ENCODE peak calls at places on chromosomes 4 and X, in four cellular contexts. T is WTC11, Q is K562, J is HepG2. D is an unnamed sample.

GRCh38 chr4:3250956-3251690 is 2.2 kb downstream of the MSANTD1 start:
- DNase-seq in J (no peak), T (no peak), Q (no peak), D (no peak)

GRCh38 chrX:30642642-30643041 is 10.6 kb upstream of the GK start:
- DNase-seq in Q (no peak), J (peak), T (no peak), D (no peak)

GRCh38 chrX:107398115-107398514 is 51.3 kb upstream of the FRMPD3 start:
- DNase-seq in T (no peak), J (no peak), Q (no peak), D (no peak)

GRCh38 chrX:25015486-25016360 is at the start of gene ARX:
- DNase-seq in Q (peak), J (peak), T (peak), D (peak)

GRCh38 chr4:76923619-76924357 is 25.8 kb upstream of the SEPTIN11 start:
- DNase-seq in T (no peak), J (no peak), Q (no peak), D (no peak)

GRCh38 chr4:119237201-119237600 is 24.7 kb downstream of the USP53 start:
- DNase-seq in T (no peak), J (no peak), Q (no peak), D (no peak)

GRCh38 chr4:147599764-147600163 is 17.4 kb upstream of the TMEM184C start:
- DNase-seq in Q (no peak), T (no peak), J (no peak), D (no peak)

GRCh38 chrX:37976153-37976552 is 30.2 kb upstream of the SYTL5 start:
- DNase-seq in J (no peak), Q (no peak), T (no peak), D (no peak)

GRCh38 chrX:23332101-23332887 is 2.4 kb upstream of the PTCHD1 start:
- DNase-seq in J (no peak), T (peak), Q (no peak), D (peak)

GRCh38 chrX:150161092-150161672 is 201.9 kb upstream of the MAMLD1 start:
- DNase-seq in J (no peak), T (no peak), Q (no peak), D (no peak)

GRCh38 chrX:53323196-53323595 is 41.8 kb upstream of the IQSEC2 start:
- DNase-seq in Q (no peak), J (no peak), T (no peak), D (no peak)

GRCh38 chrX:40931921-40932320 is 153.3 kb upstream of the USP9X start:
- DNase-seq in Q (no peak), T (no peak), J (no peak), D (no peak)

DNA sequence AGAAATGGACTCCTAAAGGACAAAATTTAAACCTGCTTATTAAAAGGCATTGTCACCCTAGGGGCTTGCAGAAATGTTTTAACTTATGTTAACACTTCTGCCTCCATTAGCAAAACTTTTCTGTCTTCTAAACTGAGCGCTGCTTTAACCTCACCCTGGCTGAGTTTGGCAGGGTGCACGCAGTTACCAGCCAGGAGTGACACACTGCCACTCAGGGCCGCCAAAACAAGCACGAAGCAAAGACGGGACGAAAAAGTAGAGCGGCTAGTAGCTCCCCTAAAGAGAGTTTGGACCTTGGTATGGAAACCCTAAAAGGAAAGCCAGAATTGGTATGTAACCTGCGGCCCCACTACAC is 23.8 kb upstream of the UVSSA start:
- DNase-seq in T (no peak), Q (no peak), J (no peak), D (no peak)
- TF ChIP-seq FOXJ3 in T (no peak), Q (no peak), J (no peak), D (no peak)

GRCh38 chr4:82428526-82428968 is 1.7 kb downstream of the HNRNPDL start:
- DNase-seq in J (no peak), Q (no peak), T (no peak), D (no peak)

GRCh38 chr4:82428969-82429727 is 1.1 kb downstream of the HNRNPDL start:
- DNase-seq in T (peak), Q (peak), J (peak), D (peak)

GRCh38 chr4:82431026-82431745 is 796 bp downstream of the ENOPH1 start:
- DNase-seq in J (no peak), Q (peak), T (peak), D (peak)

GRCh38 chr4:82430193-82431025 is at the start of the genes ENOPH1 and HNRNPDL:
- DNase-seq in T (peak), Q (peak), J (peak), D (peak)

DNA sequence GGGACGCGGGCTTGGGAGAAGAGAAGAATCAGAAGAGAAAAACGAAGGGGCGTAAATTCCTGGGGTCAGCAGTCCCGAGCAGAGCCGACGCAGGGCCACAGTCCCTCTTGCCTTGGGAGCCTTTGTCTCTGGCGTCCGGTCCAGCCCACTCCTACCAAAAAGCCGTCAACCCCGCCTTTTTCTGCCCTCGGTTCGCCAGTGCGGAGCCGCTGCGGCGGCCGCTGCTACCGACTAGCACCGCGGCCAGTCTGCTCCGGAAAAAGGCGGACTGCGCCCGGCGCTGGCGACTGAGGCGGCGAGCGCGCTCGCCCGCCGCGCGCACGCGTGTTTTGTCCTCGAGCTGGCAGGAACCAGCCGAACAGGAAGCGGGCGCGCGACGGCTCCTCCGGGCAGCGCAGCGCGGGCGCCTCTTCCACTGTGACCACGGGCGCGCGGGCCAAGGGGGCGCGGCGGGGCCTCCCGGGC is 502 bp downstream of the HNRNPDL start:
- DNase-seq in T (peak), Q (no peak), J (no peak), D (no peak)
- TF ChIP-seq FOXJ3 in T (no peak), Q (no peak), J (no peak), D (no peak)

GRCh38 chr4:158459085-158459820 is 62.4 kb upstream of the RXFP1 start:
- DNase-seq in Q (no peak), J (no peak), T (no peak), D (no peak)

GRCh38 chr4:158458271-158458895 is 63.3 kb upstream of the RXFP1 start:
- DNase-seq in Q (no peak), T (no peak), J (no peak), D (no peak)

GRCh38 chr4:158461336-158461735 is 60.3 kb upstream of the RXFP1 start:
- DNase-seq in T (no peak), J (no peak), Q (no peak), D (no peak)

DNA sequence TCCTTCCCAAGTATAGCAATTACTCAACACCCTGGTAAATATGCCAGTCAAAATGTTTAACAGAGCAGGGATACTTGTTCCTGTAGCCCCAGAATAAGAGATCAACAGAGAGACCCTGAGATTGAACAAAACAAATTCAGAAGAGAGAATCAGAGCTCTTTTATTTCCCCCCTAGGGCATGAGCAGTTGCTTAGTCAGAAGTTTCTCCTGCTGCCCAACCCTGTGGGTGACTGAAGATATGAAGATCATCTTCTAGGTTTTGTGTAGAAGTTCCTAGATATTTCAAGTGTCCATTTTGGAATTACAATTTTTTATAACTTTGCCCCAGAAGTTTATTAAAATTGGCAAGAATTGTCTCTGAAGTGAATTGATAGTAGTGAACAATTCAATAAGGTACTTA is 59.1 kb upstream of the RXFP1 start:
- DNase-seq in J (no peak), Q (no peak), T (no peak), D (no peak)
- TF ChIP-seq FOXJ3 in J (no peak), Q (no peak), T (no peak), D (no peak)

GRCh38 chrX:18542131-18542530 is 116.7 kb downstream of the CDKL5 start:
- DNase-seq in J (no peak), T (no peak), Q (no peak), D (no peak)

GRCh38 chrX:18542897-18543296 is 117.5 kb downstream of the CDKL5 start:
- DNase-seq in Q (no peak), T (no peak), J (no peak), D (no peak)

GRCh38 chrX:18548996-18549395 is 122.9 kb downstream of the RS1 start:
- DNase-seq in T (no peak), J (no peak), Q (no peak), D (no peak)

GRCh38 chrX:18545771-18546170 is 120.4 kb downstream of the CDKL5 start:
- DNase-seq in Q (no peak), T (no peak), J (peak), D (no peak)

GRCh38 chrX:18543738-18544137 is 118.3 kb downstream of the CDKL5 start:
- DNase-seq in T (no peak), Q (no peak), J (no peak), D (no peak)
- TF ChIP-seq FOXJ3 in T (no peak), Q (no peak), J (no peak), D (no peak)

DNA sequence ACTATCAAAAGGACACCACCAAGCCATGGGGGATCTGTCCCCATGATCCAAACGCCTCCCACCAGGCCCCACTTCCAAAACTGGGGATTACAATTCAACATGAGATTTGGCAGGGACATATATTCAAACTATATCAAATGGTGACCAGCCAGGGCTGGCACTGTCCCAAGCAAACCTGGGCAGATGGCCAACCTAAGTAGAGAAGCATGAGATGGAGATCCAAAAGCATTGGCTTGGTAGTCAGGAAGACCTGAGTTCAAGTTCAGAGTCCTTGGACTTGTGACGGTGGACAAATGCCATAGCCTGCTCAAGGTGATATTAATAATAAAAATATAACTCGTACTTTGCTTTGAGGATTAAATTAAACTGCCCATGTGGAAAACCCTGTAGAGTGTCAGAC is 79.2 kb upstream of the HS3ST1 start:
- DNase-seq in Q (no peak), T (no peak), J (no peak), D (no peak)
- TF ChIP-seq FOXJ3 in Q (no peak), T (no peak), J (no peak), D (no peak)

GRCh38 chr4:93187441-93187840 is 641.1 kb upstream of the ATOH1 start:
- DNase-seq in Q (no peak), T (no peak), J (no peak), D (no peak)

GRCh38 chr4:93182722-93183121 is 645.8 kb upstream of the ATOH1 start:
- DNase-seq in Q (no peak), T (no peak), J (no peak), D (no peak)

GRCh38 chr4:93186846-93187245 is 641.7 kb upstream of the ATOH1 start:
- DNase-seq in Q (no peak), J (no peak), T (no peak), D (no peak)

GRCh38 chr4:93184093-93184492 is 644.5 kb upstream of the ATOH1 start:
- DNase-seq in J (no peak), T (no peak), Q (no peak), D (no peak)

DNA sequence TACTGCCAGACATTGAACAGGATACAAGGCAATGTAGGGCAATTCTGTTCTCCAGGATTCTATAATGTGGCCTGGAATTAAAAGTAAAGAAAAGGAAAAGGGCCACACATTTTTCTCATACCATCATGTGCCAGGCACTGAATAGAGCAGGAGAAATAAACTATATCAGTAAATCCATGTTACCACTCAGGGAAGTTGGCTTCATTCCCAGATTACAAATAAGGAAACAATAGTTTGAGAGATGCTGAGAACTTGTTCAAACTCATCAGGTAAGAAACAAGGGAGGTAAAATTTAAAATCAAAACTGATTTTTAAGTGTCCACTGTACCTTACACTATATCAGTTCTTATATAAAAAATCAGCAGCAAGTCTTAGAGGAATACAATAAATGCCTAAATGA is 645.0 kb upstream of the ATOH1 start:
- DNase-seq in Q (no peak), J (no peak), T (no peak), D (no peak)
- TF ChIP-seq FOXJ3 in Q (no peak), J (no peak), T (no peak), D (no peak)